ENCODE peak calls at places on chromosomes 1 and 21, in six cellular contexts. H is HCT116, Q is Calu3, E is OCI-LY7, G is colonic mucosa, V is ovary. N is an unnamed sample.

GRCh38 chr1:15178571-15179484 is 25.3 kb downstream of the TMEM51 start:
- DNase-seq in G (peak; percentile 34), E (no peak), H (peak; percentile 93), V (peak; percentile 27), Q (peak; percentile 43), N (no peak)

GRCh38 chr1:86068841-86069756 is 87.5 kb downstream of the COL24A1 start:
- DNase-seq in G (no peak), Q (no peak), H (no peak), E (no peak), V (no peak), N (no peak)

GRCh38 chr21:33640697-33641338 is 723 bp downstream of the CRYZL1 start:
- DNase-seq in E (peak; percentile 20), H (peak; percentile 4), G (peak; percentile 31), Q (no peak), V (no peak), N (peak; percentile 46)

GRCh38 chr21:29228306-29228705 is 70.4 kb upstream of the BACH1 start:
- DNase-seq in H (no peak), E (no peak), Q (no peak), G (no peak), V (no peak), N (no peak)

GRCh38 chr1:22118291-22118992 is 24.5 kb downstream of the WNT4 start:
- DNase-seq in V (peak; percentile 45), H (no peak), E (no peak), G (no peak), Q (no peak), N (no peak)

GRCh38 chr1:204102029-204102611 is 29.2 kb downstream of the SOX13 start:
- DNase-seq in G (no peak), Q (no peak), H (no peak), V (no peak), E (no peak), N (no peak)

GRCh38 chr1:29383972-29384371 is 147.7 kb downstream of the PTPRU start:
- DNase-seq in E (no peak), Q (no peak), V (no peak), H (no peak), G (no peak), N (no peak)

GRCh38 chr1:227372662-227373061 is 54.4 kb upstream of the CDC42BPA start:
- DNase-seq in G (no peak), Q (peak; percentile 24), V (no peak), H (no peak), E (no peak), N (peak; percentile 22)

GRCh38 chr1:42436794-42437458 is 18.9 kb downstream of the ZMYND12 start:
- DNase-seq in E (no peak), V (no peak), H (no peak), G (no peak), Q (no peak), N (no peak)

GRCh38 chr1:82086739-82087138 is 286.0 kb downstream of the ADGRL2 start:
- DNase-seq in H (no peak), G (no peak), V (no peak), E (no peak), Q (no peak), N (no peak)

GRCh38 chr1:30718636-30719405 is 4.6 kb downstream of the MATN1 start:
- DNase-seq in Q (peak; percentile 98), E (peak; percentile 83), V (peak; percentile 91), H (peak; percentile 91), G (peak; percentile 88), N (peak; percentile 78)
- TF ChIP-seq CTCF in Q (peak; percentile 97), E (peak; percentile 96), V (peak; percentile 99), H (peak; percentile 94), G (peak; percentile 94), N (peak; percentile 90)

DNA sequence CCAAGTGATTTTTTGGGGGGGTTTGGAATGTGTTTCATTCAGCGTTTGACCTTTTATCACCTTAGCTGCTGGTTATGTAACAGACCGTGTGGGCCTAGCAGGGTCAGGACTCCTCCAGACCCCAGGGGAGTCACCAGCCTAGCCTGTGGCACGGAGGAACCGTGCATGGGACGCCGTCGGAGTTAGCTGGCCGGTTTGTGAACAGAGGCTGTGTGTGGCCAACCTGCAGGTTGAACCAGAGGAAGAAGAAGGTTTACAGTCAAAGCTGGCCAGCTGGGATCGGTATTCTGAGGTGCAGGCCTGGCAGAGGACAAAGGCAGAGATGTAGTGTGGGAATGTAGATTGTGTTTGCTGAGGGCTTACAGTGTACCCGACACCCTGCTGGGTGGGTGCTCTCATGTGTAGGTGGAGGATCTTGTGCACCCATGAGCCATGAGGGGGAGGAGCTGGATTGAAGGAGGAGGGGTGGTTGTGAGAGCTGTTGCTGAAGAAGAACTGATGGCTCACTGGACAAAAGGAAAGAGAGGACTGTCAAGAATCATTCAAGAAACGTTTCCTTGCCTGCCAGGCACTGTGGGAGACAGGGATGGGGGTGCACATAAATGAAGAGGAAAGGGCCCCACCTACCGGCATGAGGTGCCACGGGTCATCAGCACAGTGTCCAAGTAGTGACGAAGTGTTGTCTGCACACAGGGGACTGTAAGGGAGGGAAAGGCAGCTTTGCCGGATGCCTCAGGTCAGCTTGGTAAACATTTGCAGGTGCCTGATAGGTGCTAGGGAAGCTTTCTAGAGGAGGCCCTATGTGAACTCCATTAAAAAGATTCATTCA is 40.0 kb upstream of the PWP2 start:
- DNase-seq in H (no peak), G (no peak), V (no peak), Q (no peak), E (no peak), N (no peak)
- TF ChIP-seq CTCF in H (no peak), G (no peak), V (no peak), Q (no peak), E (peak; percentile 31), N (no peak)

DNA sequence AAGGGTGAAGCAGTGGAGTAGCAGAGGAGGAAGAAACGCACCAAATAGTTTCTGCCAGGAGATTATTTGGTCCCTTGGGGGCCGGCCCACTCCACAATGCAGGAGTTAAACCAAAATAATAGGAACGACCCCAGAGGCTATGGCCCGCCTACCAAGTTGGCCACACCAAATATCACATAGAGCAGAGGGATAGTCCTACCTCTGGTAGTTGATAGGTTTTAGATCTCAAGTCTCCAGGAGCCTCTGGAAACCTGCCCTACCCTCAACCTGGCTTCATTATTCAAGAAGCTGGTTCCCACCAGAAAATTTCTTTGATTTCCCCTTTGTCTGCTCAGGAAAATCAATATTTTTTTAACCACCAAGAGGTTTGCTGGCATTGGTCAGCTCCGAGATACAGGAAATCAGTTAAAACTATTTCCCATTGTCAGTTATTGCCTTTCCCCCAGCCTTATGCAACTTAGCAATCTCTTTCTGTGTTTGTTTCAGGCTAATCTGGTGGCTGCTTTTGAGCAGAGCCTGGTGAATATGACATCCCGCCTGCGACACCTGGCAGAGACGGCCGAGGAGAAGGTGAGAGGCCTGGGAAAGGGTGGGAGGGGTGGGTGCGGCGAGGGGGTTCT is 35.5 kb upstream of the IPO9 start:
- DNase-seq in V (no peak), Q (no peak), H (no peak), G (no peak), E (no peak), N (no peak)
- TF ChIP-seq CTCF in V (no peak), Q (no peak), H (no peak), G (no peak), E (peak; percentile 33), N (no peak)

DNA sequence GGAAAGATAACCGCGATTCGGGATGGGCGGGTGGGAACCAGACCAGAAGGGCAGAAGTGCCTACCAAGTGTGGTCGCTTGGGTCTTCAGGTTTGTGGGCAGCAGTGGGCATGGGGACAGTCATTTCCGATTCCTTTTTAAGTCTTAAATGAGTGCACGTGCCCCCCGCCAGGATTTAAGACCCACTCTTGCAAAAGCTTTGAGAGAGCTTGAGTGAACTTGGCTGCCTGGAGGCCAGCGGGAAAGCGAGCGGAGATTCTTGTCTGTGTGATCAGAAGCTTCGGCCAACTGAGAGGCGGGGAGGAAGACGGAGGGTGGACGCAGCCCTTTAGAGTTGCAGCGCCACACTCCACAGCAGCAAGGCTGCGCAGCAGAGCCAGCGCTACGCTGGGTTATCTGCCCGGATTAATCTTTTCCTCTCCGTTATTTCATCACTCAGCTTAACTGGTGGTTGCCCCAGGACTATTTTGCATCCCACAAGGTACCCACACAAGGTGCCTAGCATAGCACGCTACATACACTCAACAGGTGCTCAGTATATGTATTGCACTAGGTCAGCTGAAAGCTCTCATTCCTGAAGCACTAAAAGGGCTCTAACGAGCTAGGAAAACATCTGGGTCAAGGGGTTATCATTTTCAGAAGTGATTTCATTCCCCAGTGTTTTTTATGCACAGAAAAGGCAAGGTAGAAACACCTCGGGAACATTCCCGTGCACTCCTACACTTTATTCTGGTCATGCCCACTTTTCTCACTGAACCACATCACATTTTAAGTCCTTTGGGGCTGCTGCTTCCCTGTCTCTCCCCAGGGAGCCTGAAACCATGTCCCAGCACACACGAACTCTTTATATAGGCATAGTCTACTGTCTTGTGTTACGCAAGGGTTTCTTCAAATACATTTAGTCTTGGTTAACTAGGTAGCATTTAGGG is 1.5 kb upstream of the BATF3 start:
- DNase-seq in H (no peak), E (peak; percentile 40), Q (peak; percentile 35), V (peak; percentile 40), G (peak; percentile 43), N (peak; percentile 37)
- TF ChIP-seq CTCF in H (no peak), E (no peak), Q (no peak), V (no peak), G (no peak), N (no peak)

GRCh38 chr1:107141491-107142369 is 891 bp downstream of the NTNG1 start:
- DNase-seq in H (peak; percentile 16), E (peak; percentile 68), V (peak; percentile 33), Q (peak; percentile 10), G (peak; percentile 20), N (peak; percentile 18)

GRCh38 chr1:107145637-107146036 is 4.8 kb downstream of the NTNG1 start:
- DNase-seq in Q (no peak), H (no peak), G (no peak), E (no peak), V (no peak), N (no peak)

GRCh38 chr1:107140703-107141490 is at the start of gene NTNG1:
- DNase-seq in H (no peak), G (peak; percentile 24), E (peak; percentile 49), Q (peak; percentile 15), V (no peak), N (peak; percentile 18)

GRCh38 chr1:107139833-107140702 is 771 bp upstream of the NTNG1 start:
- DNase-seq in G (peak; percentile 26), V (peak; percentile 35), E (peak; percentile 68), Q (peak; percentile 18), H (no peak), N (peak; percentile 15)

GRCh38 chr1:107142370-107142668 is 1.5 kb downstream of the NTNG1 start:
- DNase-seq in V (no peak), E (no peak), Q (no peak), H (no peak), G (no peak), N (no peak)
- TF ChIP-seq CTCF in V (no peak), E (peak; percentile 35), Q (no peak), H (no peak), G (no peak), N (no peak)

N was measured in mucosa of descending colon.